ENCODE peak calls at places on chromosomes 16 and 17, in ten cellular contexts. One of them, this sample, is unnamed.

GRCh38 chr16:10386517-10387377 is 886 bp downstream of the ATF7IP2 start:
- DNase-seq in Panc1: no peak
- DNase-seq in thoracic aorta: no peak
- DNase-seq in skeletal muscle cell: no peak
- DNase-seq in NT2/D1: no peak
- DNase-seq in heart right ventricle: no peak
- DNase-seq in fibroblast of mammary gland: peak; percentile 24
- DNase-seq in neural progenitor cell: no peak
- DNase-seq in cardiac fibroblast: peak; percentile 8
- DNase-seq in ascending aorta: no peak
- DNase-seq in this sample: no peak

GRCh38 chr17:48582750-48583069 is 4.6 kb upstream of the HOXB4 start:
- DNase-seq in heart right ventricle: no peak
- DNase-seq in thoracic aorta: no peak
- DNase-seq in Panc1: no peak
- DNase-seq in NT2/D1: no peak
- DNase-seq in ascending aorta: no peak
- DNase-seq in skeletal muscle cell: no peak
- DNase-seq in neural progenitor cell: no peak
- DNase-seq in fibroblast of mammary gland: no peak
- DNase-seq in cardiac fibroblast: no peak
- DNase-seq in this sample: no peak

GRCh38 chr16:592518-593306 is 2.8 kb downstream of the RAB40C start:
- DNase-seq in ascending aorta: no peak
- DNase-seq in NT2/D1: no peak
- DNase-seq in thoracic aorta: no peak
- DNase-seq in neural progenitor cell: no peak
- DNase-seq in fibroblast of mammary gland: peak; percentile 36
- DNase-seq in cardiac fibroblast: peak; percentile 26
- DNase-seq in skeletal muscle cell: no peak
- DNase-seq in heart right ventricle: no peak
- DNase-seq in Panc1: no peak
- DNase-seq in this sample: peak; percentile 50

GRCh38 chr17:6555331-6556120 is 829 bp downstream of the PITPNM3 start:
- DNase-seq in Panc1: no peak
- DNase-seq in skeletal muscle cell: no peak
- DNase-seq in fibroblast of mammary gland: peak; percentile 48
- DNase-seq in neural progenitor cell: peak; percentile 74
- DNase-seq in heart right ventricle: no peak
- DNase-seq in ascending aorta: no peak
- DNase-seq in cardiac fibroblast: peak; percentile 41
- DNase-seq in thoracic aorta: no peak
- DNase-seq in NT2/D1: no peak
- DNase-seq in this sample: no peak

GRCh38 chr16:50573279-50573678 is 25.1 kb downstream of the NKD1 start:
- DNase-seq in skeletal muscle cell: no peak
- DNase-seq in heart right ventricle: no peak
- DNase-seq in thoracic aorta: no peak
- DNase-seq in NT2/D1: no peak
- DNase-seq in ascending aorta: no peak
- DNase-seq in Panc1: no peak
- DNase-seq in neural progenitor cell: no peak
- DNase-seq in cardiac fibroblast: no peak
- DNase-seq in fibroblast of mammary gland: no peak
- DNase-seq in this sample: no peak

GRCh38 chr17:60506312-60506711 is 19.7 kb downstream of the APPBP2 start:
- DNase-seq in thoracic aorta: no peak
- DNase-seq in skeletal muscle cell: peak; percentile 82
- DNase-seq in ascending aorta: no peak
- DNase-seq in heart right ventricle: no peak
- DNase-seq in cardiac fibroblast: peak; percentile 94
- DNase-seq in NT2/D1: no peak
- DNase-seq in neural progenitor cell: no peak
- DNase-seq in fibroblast of mammary gland: peak; percentile 91
- DNase-seq in Panc1: no peak
- DNase-seq in this sample: no peak

GRCh38 chr16:11312718-11313492 is 31.8 kb upstream of the PRM1 start:
- DNase-seq in fibroblast of mammary gland: peak; percentile 17
- DNase-seq in heart right ventricle: no peak
- DNase-seq in thoracic aorta: no peak
- DNase-seq in ascending aorta: no peak
- DNase-seq in NT2/D1: peak; percentile 54
- DNase-seq in cardiac fibroblast: peak; percentile 42
- DNase-seq in skeletal muscle cell: no peak
- DNase-seq in neural progenitor cell: no peak
- DNase-seq in Panc1: no peak
- DNase-seq in this sample: no peak

GRCh38 chr17:55708575-55708974 is 14.1 kb downstream of the TMEM100 start:
- DNase-seq in thoracic aorta: no peak
- DNase-seq in fibroblast of mammary gland: peak; percentile 48
- DNase-seq in NT2/D1: no peak
- DNase-seq in heart right ventricle: no peak
- DNase-seq in skeletal muscle cell: no peak
- DNase-seq in cardiac fibroblast: no peak
- DNase-seq in ascending aorta: no peak
- DNase-seq in neural progenitor cell: no peak
- DNase-seq in Panc1: no peak
- DNase-seq in this sample: no peak

GRCh38 chr17:61598014-61598413 is 7.0 kb upstream of the NACA2 start:
- DNase-seq in ascending aorta: no peak
- DNase-seq in skeletal muscle cell: no peak
- DNase-seq in fibroblast of mammary gland: no peak
- DNase-seq in NT2/D1: no peak
- DNase-seq in thoracic aorta: no peak
- DNase-seq in neural progenitor cell: no peak
- DNase-seq in Panc1: no peak
- DNase-seq in heart right ventricle: no peak
- DNase-seq in cardiac fibroblast: no peak
- DNase-seq in this sample: no peak

GRCh38 chr17:35733366-35733765 is 1.9 kb downstream of the RASL10B start:
- DNase-seq in thoracic aorta: no peak
- DNase-seq in skeletal muscle cell: no peak
- DNase-seq in heart right ventricle: no peak
- DNase-seq in neural progenitor cell: no peak
- DNase-seq in cardiac fibroblast: no peak
- DNase-seq in fibroblast of mammary gland: no peak
- DNase-seq in NT2/D1: no peak
- DNase-seq in ascending aorta: no peak
- DNase-seq in Panc1: no peak
- DNase-seq in this sample: no peak

GRCh38 chr17:28777178-28777577 is 33.4 kb downstream of the TRAF4 start:
- DNase-seq in fibroblast of mammary gland: no peak
- DNase-seq in neural progenitor cell: no peak
- DNase-seq in NT2/D1: no peak
- DNase-seq in skeletal muscle cell: no peak
- DNase-seq in thoracic aorta: no peak
- DNase-seq in ascending aorta: no peak
- DNase-seq in Panc1: no peak
- DNase-seq in heart right ventricle: no peak
- DNase-seq in cardiac fibroblast: no peak
- DNase-seq in this sample: no peak

GRCh38 chr16:3641801-3642396 is 12.6 kb upstream of the DNASE1 start:
- DNase-seq in heart right ventricle: no peak
- DNase-seq in ascending aorta: no peak
- DNase-seq in thoracic aorta: no peak
- DNase-seq in skeletal muscle cell: no peak
- DNase-seq in NT2/D1: no peak
- DNase-seq in cardiac fibroblast: no peak
- DNase-seq in fibroblast of mammary gland: no peak
- DNase-seq in Panc1: no peak
- DNase-seq in neural progenitor cell: no peak
- DNase-seq in this sample: no peak

GRCh38 chr17:55577011-55577586 is 65.8 kb upstream of the SMIM36 start:
- DNase-seq in Panc1: no peak
- DNase-seq in cardiac fibroblast: peak; percentile 71
- DNase-seq in fibroblast of mammary gland: peak; percentile 95
- DNase-seq in thoracic aorta: no peak
- DNase-seq in ascending aorta: no peak
- DNase-seq in heart right ventricle: peak; percentile 33
- DNase-seq in NT2/D1: no peak
- DNase-seq in neural progenitor cell: no peak
- DNase-seq in skeletal muscle cell: peak; percentile 77
- DNase-seq in this sample: peak; percentile 51

GRCh38 chr17:78268960-78269892 is 37.8 kb downstream of the TMEM235 start:
- DNase-seq in Panc1: no peak
- DNase-seq in fibroblast of mammary gland: no peak
- DNase-seq in ascending aorta: no peak
- DNase-seq in skeletal muscle cell: no peak
- DNase-seq in heart right ventricle: no peak
- DNase-seq in NT2/D1: no peak
- DNase-seq in cardiac fibroblast: no peak
- DNase-seq in thoracic aorta: no peak
- DNase-seq in neural progenitor cell: peak; percentile 43
- DNase-seq in this sample: no peak

GRCh38 chr16:57760357-57761160 is 25.0 kb downstream of the KATNB1 start:
- DNase-seq in cardiac fibroblast: no peak
- DNase-seq in Panc1: no peak
- DNase-seq in ascending aorta: no peak
- DNase-seq in thoracic aorta: no peak
- DNase-seq in heart right ventricle: no peak
- DNase-seq in NT2/D1: no peak
- DNase-seq in fibroblast of mammary gland: no peak
- DNase-seq in neural progenitor cell: no peak
- DNase-seq in skeletal muscle cell: no peak
- DNase-seq in this sample: no peak

GRCh38 chr16:24850289-24850931 is 4.6 kb downstream of the SLC5A11 start:
- DNase-seq in neural progenitor cell: no peak
- DNase-seq in NT2/D1: no peak
- DNase-seq in skeletal muscle cell: no peak
- DNase-seq in ascending aorta: no peak
- DNase-seq in Panc1: no peak
- DNase-seq in cardiac fibroblast: peak; percentile 85
- DNase-seq in heart right ventricle: no peak
- DNase-seq in fibroblast of mammary gland: peak; percentile 75
- DNase-seq in thoracic aorta: no peak
- DNase-seq in this sample: no peak

GRCh38 chr16:21570676-21571017 is 28.7 kb upstream of the METTL9 start:
- DNase-seq in thoracic aorta: no peak
- DNase-seq in Panc1: no peak
- DNase-seq in NT2/D1: no peak
- DNase-seq in fibroblast of mammary gland: no peak
- DNase-seq in neural progenitor cell: no peak
- DNase-seq in cardiac fibroblast: no peak
- DNase-seq in skeletal muscle cell: no peak
- DNase-seq in heart right ventricle: no peak
- DNase-seq in ascending aorta: no peak
- DNase-seq in this sample: no peak

GRCh38 chr17:12730931-12731521 is 58.3 kb upstream of the ARHGAP44 start:
- DNase-seq in heart right ventricle: peak; percentile 79
- DNase-seq in ascending aorta: peak; percentile 77
- DNase-seq in Panc1: no peak
- DNase-seq in thoracic aorta: peak; percentile 87
- DNase-seq in neural progenitor cell: peak; percentile 45
- DNase-seq in fibroblast of mammary gland: peak; percentile 82
- DNase-seq in NT2/D1: no peak
- DNase-seq in cardiac fibroblast: peak; percentile 71
- DNase-seq in skeletal muscle cell: no peak
- DNase-seq in this sample: peak; percentile 19

GRCh38 chr16:88462396-88462795 is 9.3 kb downstream of the ZFPM1 start:
- DNase-seq in heart right ventricle: no peak
- DNase-seq in NT2/D1: no peak
- DNase-seq in thoracic aorta: no peak
- DNase-seq in skeletal muscle cell: no peak
- DNase-seq in cardiac fibroblast: no peak
- DNase-seq in neural progenitor cell: no peak
- DNase-seq in ascending aorta: no peak
- DNase-seq in Panc1: no peak
- DNase-seq in fibroblast of mammary gland: no peak
- DNase-seq in this sample: no peak
- H3K4me3 ChIP-seq in heart right ventricle: no peak overlapping the region
- H3K4me3 ChIP-seq in NT2/D1: no peak overlapping the region
- H3K4me3 ChIP-seq in thoracic aorta: no peak overlapping the region
- H3K4me3 ChIP-seq in skeletal muscle cell: no peak overlapping the region
- H3K4me3 ChIP-seq in cardiac fibroblast: no peak overlapping the region
- H3K4me3 ChIP-seq in neural progenitor cell: no peak overlapping the region
- H3K4me3 ChIP-seq in ascending aorta: no peak overlapping the region
- H3K4me3 ChIP-seq in Panc1: no peak overlapping the region
- H3K4me3 ChIP-seq in fibroblast of mammary gland: no peak overlapping the region
- H3K4me3 ChIP-seq in this sample: no peak overlapping the region

GRCh38 chr16:56355786-56356275 is 69.5 kb downstream of the AMFR start:
- DNase-seq in ascending aorta: no peak
- DNase-seq in NT2/D1: no peak
- DNase-seq in skeletal muscle cell: no peak
- DNase-seq in fibroblast of mammary gland: no peak
- DNase-seq in Panc1: no peak
- DNase-seq in cardiac fibroblast: no peak
- DNase-seq in thoracic aorta: no peak
- DNase-seq in neural progenitor cell: no peak
- DNase-seq in heart right ventricle: no peak
- DNase-seq in this sample: peak; percentile 9
- H3K4me3 ChIP-seq in ascending aorta: peak overlapping the region; percentile 68
- H3K4me3 ChIP-seq in NT2/D1: no peak overlapping the region
- H3K4me3 ChIP-seq in skeletal muscle cell: no peak overlapping the region
- H3K4me3 ChIP-seq in fibroblast of mammary gland: no peak overlapping the region
- H3K4me3 ChIP-seq in Panc1: no peak overlapping the region
- H3K4me3 ChIP-seq in cardiac fibroblast: no peak overlapping the region
- H3K4me3 ChIP-seq in thoracic aorta: peak overlapping the region; percentile 72
- H3K4me3 ChIP-seq in neural progenitor cell: no peak overlapping the region
- H3K4me3 ChIP-seq in heart right ventricle: peak overlapping the region; percentile 50
- H3K4me3 ChIP-seq in this sample: no peak overlapping the region

GRCh38 chr17:75666959-75667790 is at the start of the genes RECQL5 and SAP30BP:
- DNase-seq in NT2/D1: peak; percentile 93
- DNase-seq in heart right ventricle: peak; percentile 98
- DNase-seq in ascending aorta: peak; percentile 88
- DNase-seq in thoracic aorta: peak; percentile 92
- DNase-seq in fibroblast of mammary gland: peak; percentile 98
- DNase-seq in cardiac fibroblast: peak; percentile 99
- DNase-seq in skeletal muscle cell: peak; percentile 95
- DNase-seq in neural progenitor cell: peak; percentile 99
- DNase-seq in Panc1: peak; percentile 89
- DNase-seq in this sample: peak; percentile 97
- H3K4me3 ChIP-seq in NT2/D1: peak within 1 kb of the TSS; percentile 99
- H3K4me3 ChIP-seq in heart right ventricle: peak within 1 kb of the TSS; percentile 85
- H3K4me3 ChIP-seq in ascending aorta: peak within 1 kb of the TSS; percentile 81
- H3K4me3 ChIP-seq in thoracic aorta: peak within 1 kb of the TSS; percentile 97
- H3K4me3 ChIP-seq in fibroblast of mammary gland: peak within 1 kb of the TSS; percentile 99
- H3K4me3 ChIP-seq in cardiac fibroblast: peak within 1 kb of the TSS; percentile 97
- H3K4me3 ChIP-seq in skeletal muscle cell: peak within 1 kb of the TSS; percentile 87
- H3K4me3 ChIP-seq in neural progenitor cell: peak within 1 kb of the TSS; percentile 98
- H3K4me3 ChIP-seq in Panc1: peak within 1 kb of the TSS; percentile 98
- H3K4me3 ChIP-seq in this sample: peak within 1 kb of the TSS; percentile 67

DNA sequence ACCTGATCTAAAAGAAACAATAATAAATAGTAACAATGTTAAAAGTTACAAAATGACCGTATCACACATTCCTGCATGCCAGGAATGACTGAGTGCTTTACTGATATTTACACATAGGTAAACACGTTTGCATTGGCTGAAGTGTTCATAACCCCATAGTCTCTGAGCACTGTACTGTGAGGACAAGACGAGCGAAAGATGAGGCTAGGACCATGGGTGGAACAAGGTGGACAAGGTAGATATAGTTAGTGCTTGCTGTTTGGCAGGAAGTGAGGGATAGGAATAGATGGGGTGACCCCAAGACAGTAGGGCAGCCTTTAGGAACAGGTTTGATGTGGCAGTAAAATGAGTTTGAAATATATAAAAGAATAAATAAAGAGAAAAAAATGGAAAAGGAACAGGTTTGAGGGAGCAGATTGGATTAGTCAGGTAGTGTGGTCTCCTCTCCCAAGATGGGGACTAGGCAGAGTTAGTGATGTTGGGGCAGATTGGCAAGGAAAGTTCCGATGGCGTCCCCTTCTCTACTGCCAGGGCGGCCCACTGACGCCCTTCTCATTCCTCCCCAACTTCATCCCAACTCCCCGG is 453 bp upstream of the E2F4 start:
- DNase-seq in thoracic aorta: no peak
- DNase-seq in fibroblast of mammary gland: no peak
- DNase-seq in heart right ventricle: no peak
- DNase-seq in Panc1: no peak
- DNase-seq in skeletal muscle cell: no peak
- DNase-seq in ascending aorta: no peak
- DNase-seq in cardiac fibroblast: no peak
- DNase-seq in neural progenitor cell: no peak
- DNase-seq in NT2/D1: no peak
- DNase-seq in this sample: no peak
- H3K4me3 ChIP-seq in thoracic aorta: peak overlapping the region; percentile 81
- H3K4me3 ChIP-seq in fibroblast of mammary gland: peak overlapping the region; percentile 40
- H3K4me3 ChIP-seq in heart right ventricle: peak overlapping the region; percentile 87
- H3K4me3 ChIP-seq in Panc1: peak overlapping the region; percentile 98
- H3K4me3 ChIP-seq in skeletal muscle cell: peak overlapping the region; percentile 99
- H3K4me3 ChIP-seq in ascending aorta: peak overlapping the region; percentile 93
- H3K4me3 ChIP-seq in cardiac fibroblast: peak overlapping the region; percentile 14
- H3K4me3 ChIP-seq in neural progenitor cell: peak overlapping the region; percentile 82
- H3K4me3 ChIP-seq in NT2/D1: peak overlapping the region; percentile 100
- H3K4me3 ChIP-seq in this sample: peak overlapping the region; percentile 85

This sample was measured in tibial nerve.